ENCODE peak calls at places on chromosomes 16 and 17, in five cellular contexts. Z, C, D, A and T are unnamed samples. For H3K36me3, the result is how much of the 10 kb centered on the place peaks cover.

GRCh38 chr16:70438325-70438982 is 446 bp downstream of the ST3GAL2 start:
- DNase-seq in Z (no peak), C (no peak), A (no peak), D (peak), T (no peak)

GRCh38 chr16:24748242-24748641 is 18.8 kb downstream of the TNRC6A start:
- DNase-seq in A (no peak), Z (no peak), C (no peak), D (no peak), T (no peak)

GRCh38 chr16:64362193-64362592 is 759.7 kb downstream of the CDH11 start:
- DNase-seq in D (no peak), Z (no peak), A (no peak), C (no peak), T (no peak)

GRCh38 chr16:23534868-23535860 is 22.0 kb downstream of the EARS2 start:
- DNase-seq in A (no peak), Z (no peak), D (no peak), C (no peak), T (peak)

GRCh38 chr16:1037023-1037933 is 35.3 kb upstream of the SSTR5 start:
- DNase-seq in C (peak), D (no peak), A (no peak), Z (no peak), T (peak)

GRCh38 chr16:85441189-85441889 is 171.8 kb upstream of the GSE1 start:
- DNase-seq in D (no peak), C (peak), A (peak), Z (no peak), T (no peak)

GRCh38 chr17:6323626-6324356 is 111.1 kb downstream of the AIPL1 start:
- DNase-seq in D (no peak), A (no peak), Z (no peak), C (peak), T (no peak)

GRCh38 chr16:24091125-24091524 is 165.0 kb upstream of the CACNG3 start:
- DNase-seq in A (no peak), C (no peak), Z (no peak), D (no peak), T (no peak)

GRCh38 chr16:1095450-1096163 is 437 bp downstream of the C1QTNF8 start:
- DNase-seq in A (no peak), C (peak), Z (no peak), D (no peak), T (peak)

GRCh38 chr16:74450236-74450635 is 29.0 kb upstream of the CLEC18B start:
- DNase-seq in C (no peak), D (no peak), A (no peak), Z (no peak), T (no peak)

GRCh38 chr17:44053130-44053872 is 13.2 kb downstream of the LSM12 start:
- DNase-seq in C (no peak), D (no peak), Z (no peak), A (no peak), T (no peak)

GRCh38 chr17:44927696-44928095 is 12.4 kb upstream of the GFAP start:
- DNase-seq in Z (no peak), D (peak), A (no peak), C (no peak), T (no peak)

GRCh38 chr17:41610965-41611640 is 1.5 kb downstream of the KRT16 start:
- DNase-seq in D (no peak), C (no peak), Z (no peak), A (no peak), T (peak)

GRCh38 chr16:3295209-3295608 is 10.0 kb downstream of the TIGD7 start:
- DNase-seq in D (no peak), Z (no peak), A (no peak), C (peak), T (no peak)
- H3K36me3 ChIP-seq in D (under half), Z (under half), A (half or more), C (under half), T (under half)

DNA sequence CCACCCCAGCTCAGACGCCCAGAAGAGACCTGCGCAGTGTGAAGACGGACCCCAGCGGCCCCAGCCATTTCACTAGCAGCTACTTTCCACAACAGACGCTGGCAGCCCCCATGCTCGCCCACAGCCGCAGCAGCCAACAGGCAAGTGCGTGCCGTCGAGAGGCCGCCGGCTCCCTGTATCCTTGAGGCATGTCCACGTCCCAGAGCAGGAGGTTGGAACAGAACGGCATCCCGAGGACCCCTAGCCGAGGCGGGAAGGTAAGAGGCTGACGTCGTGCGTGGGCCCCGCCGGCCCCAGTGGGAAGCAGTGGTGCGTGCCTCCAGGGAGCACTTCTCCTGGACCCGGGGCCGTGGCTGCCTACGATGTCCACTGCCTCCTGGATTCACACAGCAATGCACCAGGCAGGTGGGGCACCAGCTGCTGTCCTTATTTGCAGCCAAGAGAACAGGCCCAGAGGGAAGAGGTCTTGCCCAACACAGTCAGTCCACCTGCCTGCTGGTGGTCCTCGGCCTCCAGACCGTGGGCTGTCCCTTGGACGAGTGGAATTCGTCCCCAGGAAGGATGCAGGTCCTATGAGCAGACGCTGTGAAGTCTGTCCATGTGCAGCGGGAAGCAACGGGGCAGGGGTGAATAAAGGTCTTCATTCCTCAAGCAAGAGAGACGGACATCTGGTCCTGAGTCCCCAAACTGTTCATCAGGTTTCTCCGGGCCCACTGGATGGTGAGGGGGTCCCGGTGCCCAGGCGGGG is 38.5 kb downstream of the SLC7A5 start:
- DNase-seq in C (no peak), Z (no peak), A (no peak), D (no peak), T (peak)
- H3K36me3 ChIP-seq in C (under half), Z (under half), A (half or more), D (under half), T (under half)

GRCh38 chr17:1535737-1536136 is 19.3 kb upstream of the INPP5K start:
- DNase-seq in A (no peak), Z (no peak), C (no peak), D (no peak), T (no peak)
- H3K36me3 ChIP-seq in A (half or more), Z (under half), C (under half), D (under half), T (half or more)

GRCh38 chr17:38891441-38891840 is 21.6 kb downstream of the LASP1 start:
- DNase-seq in C (no peak), D (no peak), Z (no peak), A (no peak), T (no peak)

GRCh38 chr17:38892620-38893019 is 22.8 kb downstream of the LASP1 start:
- DNase-seq in A (no peak), D (no peak), C (no peak), Z (no peak), T (no peak)

GRCh38 chr17:38893113-38893512 is 23.3 kb downstream of the LASP1 start:
- DNase-seq in Z (no peak), A (no peak), D (no peak), C (no peak), T (no peak)

GRCh38 chr17:38893612-38894011 is 23.8 kb downstream of the LASP1 start:
- DNase-seq in A (no peak), Z (no peak), C (no peak), D (peak), T (no peak)

GRCh38 chr17:38892083-38892482 is 22.2 kb downstream of the LASP1 start:
- DNase-seq in D (no peak), Z (no peak), A (no peak), C (no peak), T (no peak)
- H3K36me3 ChIP-seq in D (under half), Z (under half), A (half or more), C (under half), T (half or more)

DNA sequence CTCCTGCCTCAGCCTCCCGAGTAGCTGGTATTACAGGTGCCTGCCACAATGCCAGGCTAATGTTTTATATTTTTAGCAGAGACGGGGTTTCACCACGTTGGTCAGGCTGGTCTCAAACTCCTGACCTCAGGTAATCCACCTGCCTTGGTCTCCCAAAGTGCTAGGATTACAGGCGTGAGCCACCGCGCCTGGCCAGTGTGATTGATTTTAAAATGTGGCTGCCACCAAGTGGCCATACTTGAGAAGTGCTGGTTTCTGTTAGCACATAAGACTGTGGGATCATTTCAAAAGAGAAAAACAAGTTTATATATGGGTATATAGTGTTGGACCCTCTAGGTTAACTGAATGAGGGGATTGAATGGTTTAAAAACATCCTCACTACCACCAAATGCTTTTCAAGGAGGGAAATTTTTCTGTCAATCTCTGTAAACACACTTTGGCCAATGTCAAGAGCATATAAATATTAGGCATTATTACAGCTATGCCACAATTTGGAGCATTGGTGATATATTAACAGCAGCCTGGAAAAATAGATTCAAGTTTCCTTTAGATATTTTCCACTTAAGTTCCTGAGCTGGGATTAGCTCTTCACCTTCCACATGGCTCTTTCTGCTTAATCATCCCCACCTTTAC is 13.5 kb upstream of the DHRS13 start:
- DNase-seq in A (peak), Z (no peak), C (peak), D (no peak), T (peak)
- H3K36me3 ChIP-seq in A (half or more), Z (half or more), C (half or more), D (under half), T (half or more)

DNA sequence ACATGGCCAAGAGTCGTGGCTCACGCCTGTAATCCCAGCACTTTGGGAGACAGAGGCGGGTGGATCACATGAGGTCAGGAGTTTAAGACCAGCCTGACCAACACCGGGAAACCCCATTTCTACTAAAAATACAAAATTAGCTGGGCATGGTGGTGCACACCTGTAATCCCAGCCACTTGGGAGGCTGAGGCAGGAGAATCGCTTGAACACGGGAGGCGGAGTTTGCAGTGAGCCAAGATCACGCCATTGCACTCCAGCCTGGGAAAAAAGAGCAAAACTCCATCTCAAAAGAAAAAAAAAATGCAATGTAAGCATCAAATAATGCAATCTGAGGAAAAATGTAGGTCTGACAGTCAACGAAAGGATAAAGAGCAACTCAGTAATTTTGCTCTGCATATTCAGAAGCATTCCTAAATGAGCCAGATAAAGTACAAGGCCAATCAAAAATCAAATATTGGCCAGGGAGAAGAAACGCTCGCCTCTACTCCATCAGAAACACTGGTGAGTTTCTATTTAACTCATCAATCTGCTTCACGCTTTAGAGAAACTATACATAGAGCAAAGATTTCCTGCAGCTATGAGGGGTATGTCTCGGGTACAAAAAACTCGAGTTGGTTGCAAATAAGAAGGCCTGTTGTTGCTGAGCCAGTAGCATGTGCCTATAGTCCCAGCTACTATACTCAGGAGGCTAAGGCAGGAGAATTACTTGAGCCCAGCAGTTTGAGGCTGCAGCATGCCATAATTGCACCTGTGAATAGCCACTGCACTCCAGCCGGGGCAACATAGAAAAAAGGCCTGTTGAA is 3.7 kb downstream of the TXNDC11 start:
- DNase-seq in D (no peak), Z (no peak), A (no peak), C (no peak), T (no peak)
- H3K36me3 ChIP-seq in D (under half), Z (under half), A (half or more), C (under half), T (under half)

GRCh38 chr17:50499270-50499669 is 9.0 kb upstream of the MYCBPAP start:
- DNase-seq in C (no peak), A (no peak), D (no peak), Z (no peak), T (no peak)

GRCh38 chr17:50493744-50494143 is 14.5 kb upstream of the MYCBPAP start:
- DNase-seq in A (no peak), Z (no peak), C (no peak), D (no peak), T (no peak)

GRCh38 chr17:50498021-50498874 is 10.0 kb upstream of the MYCBPAP start:
- DNase-seq in C (no peak), A (no peak), D (peak), Z (no peak), T (peak)

GRCh38 chr17:50495217-50495823 is 12.9 kb upstream of the MYCBPAP start:
- DNase-seq in Z (no peak), C (no peak), A (no peak), D (peak), T (no peak)

DNA sequence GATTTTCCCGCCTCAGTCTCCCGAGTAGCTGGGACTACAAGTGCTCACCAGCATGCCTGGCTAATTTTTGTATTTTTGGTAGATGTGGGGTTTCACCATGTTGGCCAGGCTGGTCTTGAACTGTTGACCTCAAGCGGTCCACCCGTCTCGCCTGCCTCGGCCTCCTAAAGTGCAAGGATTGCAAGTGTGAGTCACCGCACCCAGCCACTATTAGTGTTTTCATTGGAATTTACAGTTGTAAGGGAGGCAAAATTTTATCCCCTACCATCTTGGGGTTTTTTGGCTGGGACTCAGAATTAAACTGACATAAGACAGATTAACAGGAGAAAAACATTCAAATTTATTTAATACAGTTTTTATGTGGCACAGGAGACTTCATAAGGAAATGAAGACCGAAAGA is 12.3 kb upstream of the MYCBPAP start:
- DNase-seq in C (no peak), A (no peak), D (peak), Z (no peak), T (no peak)
- H3K36me3 ChIP-seq in C (under half), A (under half), D (under half), Z (under half), T (under half)